ENCODE peak calls at places on chromosomes 2 and 18, in eight cellular contexts. One of them, this sample, is unnamed.

GRCh38 chr18:32804126-32804888 is 31.5 kb upstream of the KLHL14 start:
- DNase-seq in GM20000: no peak
- DNase-seq in HFFc6: no peak
- DNase-seq in gastrocnemius medialis: no peak
- DNase-seq in activated CD8-positive, alpha-beta T cell treated with anti-CD3 and anti-CD28 coated beads for 36 hours: no peak
- DNase-seq in cardiac fibroblast: no peak
- DNase-seq in WERI-Rb-1: peak
- DNase-seq in left lung: no peak
- DNase-seq in this sample: no peak

GRCh38 chr2:118221952-118222594 is 133.8 kb downstream of the INSIG2 start:
- DNase-seq in HFFc6: peak
- DNase-seq in gastrocnemius medialis: peak
- DNase-seq in left lung: no peak
- DNase-seq in WERI-Rb-1: peak
- DNase-seq in GM20000: peak
- DNase-seq in activated CD8-positive, alpha-beta T cell treated with anti-CD3 and anti-CD28 coated beads for 36 hours: peak
- DNase-seq in cardiac fibroblast: peak
- DNase-seq in this sample: no peak

GRCh38 chr18:14085770-14086458 is 46.3 kb downstream of the ZNF519 start:
- DNase-seq in activated CD8-positive, alpha-beta T cell treated with anti-CD3 and anti-CD28 coated beads for 36 hours: no peak
- DNase-seq in cardiac fibroblast: no peak
- DNase-seq in left lung: no peak
- DNase-seq in HFFc6: no peak
- DNase-seq in gastrocnemius medialis: no peak
- DNase-seq in GM20000: no peak
- DNase-seq in WERI-Rb-1: no peak
- DNase-seq in this sample: no peak

GRCh38 chr2:177306550-177306949 is 42.0 kb upstream of the NFE2L2 start:
- DNase-seq in GM20000: no peak
- DNase-seq in cardiac fibroblast: peak
- DNase-seq in activated CD8-positive, alpha-beta T cell treated with anti-CD3 and anti-CD28 coated beads for 36 hours: no peak
- DNase-seq in WERI-Rb-1: no peak
- DNase-seq in HFFc6: no peak
- DNase-seq in gastrocnemius medialis: no peak
- DNase-seq in left lung: no peak
- DNase-seq in this sample: no peak

GRCh38 chr2:240919161-240919781 is 13.1 kb downstream of the CROCC2 start:
- DNase-seq in WERI-Rb-1: peak
- DNase-seq in gastrocnemius medialis: no peak
- DNase-seq in GM20000: no peak
- DNase-seq in cardiac fibroblast: no peak
- DNase-seq in left lung: peak
- DNase-seq in HFFc6: no peak
- DNase-seq in activated CD8-positive, alpha-beta T cell treated with anti-CD3 and anti-CD28 coated beads for 36 hours: no peak
- DNase-seq in this sample: peak

GRCh38 chr18:31652875-31653274 is 31.5 kb downstream of the B4GALT6 start:
- DNase-seq in WERI-Rb-1: no peak
- DNase-seq in cardiac fibroblast: no peak
- DNase-seq in activated CD8-positive, alpha-beta T cell treated with anti-CD3 and anti-CD28 coated beads for 36 hours: no peak
- DNase-seq in GM20000: no peak
- DNase-seq in left lung: no peak
- DNase-seq in gastrocnemius medialis: no peak
- DNase-seq in HFFc6: no peak
- DNase-seq in this sample: no peak

GRCh38 chr2:200051621-200051945 is 96.2 kb downstream of the MAIP1 start:
- DNase-seq in left lung: no peak
- DNase-seq in GM20000: no peak
- DNase-seq in gastrocnemius medialis: no peak
- DNase-seq in activated CD8-positive, alpha-beta T cell treated with anti-CD3 and anti-CD28 coated beads for 36 hours: no peak
- DNase-seq in WERI-Rb-1: no peak
- DNase-seq in cardiac fibroblast: no peak
- DNase-seq in HFFc6: no peak
- DNase-seq in this sample: no peak

GRCh38 chr18:14912967-14913366 is 165.0 kb downstream of the ANKRD30B start:
- DNase-seq in HFFc6: no peak
- DNase-seq in left lung: no peak
- DNase-seq in WERI-Rb-1: no peak
- DNase-seq in gastrocnemius medialis: no peak
- DNase-seq in activated CD8-positive, alpha-beta T cell treated with anti-CD3 and anti-CD28 coated beads for 36 hours: no peak
- DNase-seq in cardiac fibroblast: no peak
- DNase-seq in GM20000: no peak
- DNase-seq in this sample: no peak

GRCh38 chr18:3541549-3542386 is 91.8 kb downstream of the TGIF1 start:
- DNase-seq in HFFc6: no peak
- DNase-seq in activated CD8-positive, alpha-beta T cell treated with anti-CD3 and anti-CD28 coated beads for 36 hours: peak
- DNase-seq in gastrocnemius medialis: no peak
- DNase-seq in GM20000: peak
- DNase-seq in cardiac fibroblast: no peak
- DNase-seq in WERI-Rb-1: no peak
- DNase-seq in left lung: no peak
- DNase-seq in this sample: no peak

GRCh38 chr2:133812826-133813617 is 244.8 kb upstream of the NCKAP5 start:
- DNase-seq in cardiac fibroblast: peak
- DNase-seq in left lung: no peak
- DNase-seq in GM20000: no peak
- DNase-seq in HFFc6: peak
- DNase-seq in gastrocnemius medialis: no peak
- DNase-seq in WERI-Rb-1: no peak
- DNase-seq in activated CD8-positive, alpha-beta T cell treated with anti-CD3 and anti-CD28 coated beads for 36 hours: no peak
- DNase-seq in this sample: no peak

GRCh38 chr2:18791172-18791797 is 201.9 kb upstream of the NT5C1B start:
- DNase-seq in WERI-Rb-1: no peak
- DNase-seq in cardiac fibroblast: no peak
- DNase-seq in gastrocnemius medialis: no peak
- DNase-seq in activated CD8-positive, alpha-beta T cell treated with anti-CD3 and anti-CD28 coated beads for 36 hours: no peak
- DNase-seq in GM20000: no peak
- DNase-seq in HFFc6: no peak
- DNase-seq in left lung: no peak
- DNase-seq in this sample: no peak

GRCh38 chr2:16394072-16394985 is 271.3 kb downstream of the CYRIA start:
- DNase-seq in WERI-Rb-1: peak
- DNase-seq in cardiac fibroblast: no peak
- DNase-seq in gastrocnemius medialis: no peak
- DNase-seq in activated CD8-positive, alpha-beta T cell treated with anti-CD3 and anti-CD28 coated beads for 36 hours: no peak
- DNase-seq in GM20000: no peak
- DNase-seq in left lung: no peak
- DNase-seq in HFFc6: no peak
- DNase-seq in this sample: no peak

GRCh38 chr2:10080536-10081304 is 509 bp upstream of the CYS1 start:
- DNase-seq in activated CD8-positive, alpha-beta T cell treated with anti-CD3 and anti-CD28 coated beads for 36 hours: peak
- DNase-seq in left lung: no peak
- DNase-seq in cardiac fibroblast: no peak
- DNase-seq in HFFc6: no peak
- DNase-seq in WERI-Rb-1: peak
- DNase-seq in GM20000: peak
- DNase-seq in gastrocnemius medialis: no peak
- DNase-seq in this sample: no peak

GRCh38 chr2:202016579-202017227 is 17.0 kb upstream of the FZD7 start:
- DNase-seq in HFFc6: no peak
- DNase-seq in activated CD8-positive, alpha-beta T cell treated with anti-CD3 and anti-CD28 coated beads for 36 hours: no peak
- DNase-seq in gastrocnemius medialis: peak
- DNase-seq in WERI-Rb-1: no peak
- DNase-seq in left lung: no peak
- DNase-seq in GM20000: no peak
- DNase-seq in cardiac fibroblast: no peak
- DNase-seq in this sample: no peak

GRCh38 chr2:164756773-164757172 is 84.8 kb downstream of the COBLL1 start:
- DNase-seq in GM20000: no peak
- DNase-seq in HFFc6: no peak
- DNase-seq in activated CD8-positive, alpha-beta T cell treated with anti-CD3 and anti-CD28 coated beads for 36 hours: no peak
- DNase-seq in left lung: no peak
- DNase-seq in gastrocnemius medialis: no peak
- DNase-seq in cardiac fibroblast: no peak
- DNase-seq in WERI-Rb-1: no peak
- DNase-seq in this sample: no peak

GRCh38 chr2:165743442-165743841 is 50.6 kb downstream of the GALNT3 start:
- DNase-seq in gastrocnemius medialis: no peak
- DNase-seq in HFFc6: no peak
- DNase-seq in GM20000: peak
- DNase-seq in cardiac fibroblast: no peak
- DNase-seq in activated CD8-positive, alpha-beta T cell treated with anti-CD3 and anti-CD28 coated beads for 36 hours: no peak
- DNase-seq in left lung: no peak
- DNase-seq in WERI-Rb-1: no peak
- DNase-seq in this sample: no peak

DNA sequence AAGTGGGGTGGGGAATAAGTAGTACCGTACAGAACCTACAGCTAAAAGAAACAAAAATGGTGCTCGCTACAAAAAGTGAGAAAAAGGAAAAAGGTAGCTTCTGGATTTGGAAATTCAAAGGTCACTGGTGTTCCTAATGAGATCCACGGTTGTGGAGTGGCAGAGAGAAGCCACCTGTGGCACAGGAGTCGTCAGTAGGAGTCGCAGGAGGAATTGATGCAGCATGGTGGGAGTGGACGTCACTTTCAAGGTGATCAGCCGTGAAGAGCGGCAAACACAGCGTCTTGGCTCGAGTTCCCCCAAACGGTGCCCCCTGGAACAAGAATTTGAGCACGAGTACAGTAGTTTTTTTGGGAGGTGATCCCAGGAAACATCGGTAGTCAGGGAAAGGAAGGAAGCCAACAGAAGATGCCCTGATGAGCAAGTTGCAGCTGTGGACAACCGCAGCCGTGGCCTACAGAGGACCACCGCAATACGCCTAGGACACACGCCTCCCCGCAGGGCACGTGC is 1.4 kb upstream of the TTL start:
- DNase-seq in left lung: no peak
- DNase-seq in WERI-Rb-1: peak
- DNase-seq in GM20000: peak
- DNase-seq in gastrocnemius medialis: no peak
- DNase-seq in cardiac fibroblast: no peak
- DNase-seq in activated CD8-positive, alpha-beta T cell treated with anti-CD3 and anti-CD28 coated beads for 36 hours: peak
- DNase-seq in HFFc6: no peak
- DNase-seq in this sample: no peak
- TF ChIP-seq CTCF in left lung: no peak
- TF ChIP-seq CTCF in WERI-Rb-1: peak
- TF ChIP-seq CTCF in GM20000: peak
- TF ChIP-seq CTCF in gastrocnemius medialis: no peak
- TF ChIP-seq CTCF in cardiac fibroblast: no peak
- TF ChIP-seq CTCF in activated CD8-positive, alpha-beta T cell treated with anti-CD3 and anti-CD28 coated beads for 36 hours: no peak
- TF ChIP-seq CTCF in HFFc6: no peak
- TF ChIP-seq CTCF in this sample: no peak

DNA sequence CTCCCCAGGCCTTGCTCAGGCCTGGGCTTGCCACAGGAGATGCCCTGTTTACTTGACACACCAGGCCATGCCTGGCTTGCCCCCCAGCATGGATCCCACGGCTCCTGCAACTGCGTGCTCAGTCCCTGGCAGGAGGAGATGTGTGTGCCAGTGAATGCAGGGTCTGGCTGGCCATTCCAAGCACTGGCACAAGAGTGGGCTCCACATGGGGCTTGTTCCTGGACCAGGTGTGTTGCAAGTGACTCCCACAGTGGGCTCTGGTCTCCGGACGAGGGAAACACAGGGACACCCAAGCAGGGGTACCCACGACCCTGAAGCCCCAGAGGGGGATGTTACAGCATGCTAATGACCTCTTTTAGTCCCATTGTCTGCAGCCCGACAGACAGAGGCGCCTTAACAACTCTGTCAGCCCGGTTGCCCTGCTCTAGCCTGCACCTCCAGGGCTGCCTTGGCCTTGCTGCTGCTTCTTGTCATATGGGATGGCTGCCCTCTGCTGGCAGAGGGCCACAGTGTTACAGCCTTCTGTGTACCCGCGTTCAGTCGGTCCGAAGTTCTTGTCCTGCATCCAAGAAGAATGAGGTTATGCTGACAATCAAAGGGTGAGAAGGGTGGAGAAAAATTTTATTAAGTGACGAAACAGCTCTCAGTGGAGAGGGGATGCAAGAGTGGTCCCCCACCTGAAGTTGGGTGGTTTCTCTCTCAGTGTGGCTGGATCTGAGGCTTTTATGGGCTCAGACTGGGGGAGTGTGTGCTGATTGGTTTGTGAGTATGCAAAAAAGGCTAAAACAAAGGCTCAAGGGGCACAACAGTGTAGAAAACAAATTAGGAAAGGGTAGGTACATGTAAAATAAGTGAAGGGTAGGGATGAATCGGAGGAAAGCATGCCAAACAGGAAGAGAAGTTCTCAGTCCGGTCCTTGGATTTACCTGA is 180.4 kb downstream of the MBD5 start:
- DNase-seq in HFFc6: peak
- DNase-seq in left lung: no peak
- DNase-seq in gastrocnemius medialis: no peak
- DNase-seq in cardiac fibroblast: peak
- DNase-seq in WERI-Rb-1: peak
- DNase-seq in activated CD8-positive, alpha-beta T cell treated with anti-CD3 and anti-CD28 coated beads for 36 hours: peak
- DNase-seq in GM20000: no peak
- DNase-seq in this sample: peak
- TF ChIP-seq CTCF in HFFc6: peak
- TF ChIP-seq CTCF in left lung: no peak
- TF ChIP-seq CTCF in gastrocnemius medialis: no peak
- TF ChIP-seq CTCF in cardiac fibroblast: peak
- TF ChIP-seq CTCF in WERI-Rb-1: peak
- TF ChIP-seq CTCF in activated CD8-positive, alpha-beta T cell treated with anti-CD3 and anti-CD28 coated beads for 36 hours: peak
- TF ChIP-seq CTCF in GM20000: peak
- TF ChIP-seq CTCF in this sample: no peak

DNA sequence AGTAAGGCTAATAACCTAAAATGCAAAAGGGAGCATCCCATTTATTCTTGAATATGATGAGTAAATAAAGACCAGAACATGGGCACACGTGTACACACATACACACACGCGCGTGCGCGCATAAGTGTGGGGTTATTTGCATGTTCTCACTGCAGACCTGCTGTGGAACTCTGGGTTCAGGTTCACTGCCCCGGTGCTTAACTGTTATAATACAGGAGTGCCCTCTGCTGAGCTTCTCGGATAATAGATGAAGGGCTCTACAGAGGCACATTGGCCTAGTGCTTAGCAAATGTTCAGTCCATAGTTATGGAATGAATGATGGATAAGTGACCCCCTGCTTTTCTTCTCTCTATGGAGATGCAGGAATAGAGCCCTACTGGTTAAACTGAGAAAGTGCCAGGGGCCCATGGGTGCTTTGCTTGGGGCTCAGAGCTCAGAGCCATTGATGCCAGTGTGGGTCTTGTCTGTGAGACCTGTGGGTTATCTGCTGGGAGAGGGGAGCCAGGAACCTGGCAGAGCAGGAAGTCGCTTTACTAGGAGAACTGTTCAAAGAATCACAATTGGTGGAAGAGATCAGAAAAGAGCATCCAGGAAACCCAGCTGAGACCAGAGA is 3.6 kb upstream of the ARL4C start:
- DNase-seq in left lung: peak
- DNase-seq in WERI-Rb-1: peak
- DNase-seq in GM20000: peak
- DNase-seq in cardiac fibroblast: peak
- DNase-seq in HFFc6: peak
- DNase-seq in activated CD8-positive, alpha-beta T cell treated with anti-CD3 and anti-CD28 coated beads for 36 hours: peak
- DNase-seq in gastrocnemius medialis: no peak
- DNase-seq in this sample: peak
- TF ChIP-seq CTCF in left lung: peak
- TF ChIP-seq CTCF in WERI-Rb-1: peak
- TF ChIP-seq CTCF in GM20000: peak
- TF ChIP-seq CTCF in cardiac fibroblast: peak
- TF ChIP-seq CTCF in HFFc6: peak
- TF ChIP-seq CTCF in activated CD8-positive, alpha-beta T cell treated with anti-CD3 and anti-CD28 coated beads for 36 hours: peak
- TF ChIP-seq CTCF in gastrocnemius medialis: no peak
- TF ChIP-seq CTCF in this sample: peak

DNA sequence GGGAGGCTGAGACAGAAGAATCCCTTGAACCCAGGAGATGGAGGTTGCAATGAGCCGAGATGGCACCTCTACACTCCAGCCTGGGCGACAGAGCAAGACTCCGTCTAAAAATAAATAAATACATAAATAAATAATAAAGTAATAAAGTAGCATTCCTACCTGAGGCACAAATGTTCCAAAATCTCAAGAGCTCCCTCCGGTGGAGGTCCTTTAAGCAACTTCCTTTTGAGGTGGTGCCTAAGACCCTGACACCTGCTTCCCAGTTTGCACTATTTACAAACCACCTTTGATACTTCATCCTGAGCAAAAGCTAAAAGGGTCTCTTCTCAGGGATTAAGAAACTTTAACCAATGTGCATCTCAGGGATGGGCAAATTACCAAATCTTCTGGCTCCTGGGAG is 505.1 kb downstream of the CNTNAP5 start:
- DNase-seq in GM20000: no peak
- DNase-seq in activated CD8-positive, alpha-beta T cell treated with anti-CD3 and anti-CD28 coated beads for 36 hours: no peak
- DNase-seq in left lung: no peak
- DNase-seq in cardiac fibroblast: peak
- DNase-seq in gastrocnemius medialis: no peak
- DNase-seq in HFFc6: no peak
- DNase-seq in WERI-Rb-1: no peak
- DNase-seq in this sample: no peak
- TF ChIP-seq CTCF in GM20000: no peak
- TF ChIP-seq CTCF in activated CD8-positive, alpha-beta T cell treated with anti-CD3 and anti-CD28 coated beads for 36 hours: no peak
- TF ChIP-seq CTCF in left lung: no peak
- TF ChIP-seq CTCF in cardiac fibroblast: no peak
- TF ChIP-seq CTCF in gastrocnemius medialis: no peak
- TF ChIP-seq CTCF in HFFc6: no peak
- TF ChIP-seq CTCF in WERI-Rb-1: no peak
- TF ChIP-seq CTCF in this sample: no peak

This sample was measured in natural killer cell.